ENCODE peak calls at places on chromosomes 5 and 9, in nine cellular contexts. One of them, this sample, is unnamed.

GRCh38 chr5:132807163-132807838 is 5.8 kb upstream of the SOWAHA start:
- DNase-seq in activated naive CD4-positive, alpha-beta T cell: no peak
- DNase-seq in lung microvascular endothelial cell: no peak
- DNase-seq in GM04504: no peak
- DNase-seq in transverse colon: peak
- DNase-seq in HT-29: peak
- DNase-seq in NCI-H460: no peak
- DNase-seq in mesenchymal stem cell: peak
- DNase-seq in adrenal gland: no peak
- DNase-seq in this sample: peak

GRCh38 chr5:115549154-115549553 is 4.6 kb upstream of the FEM1C start:
- DNase-seq in activated naive CD4-positive, alpha-beta T cell: no peak
- DNase-seq in lung microvascular endothelial cell: peak
- DNase-seq in GM04504: no peak
- DNase-seq in transverse colon: no peak
- DNase-seq in HT-29: no peak
- DNase-seq in NCI-H460: no peak
- DNase-seq in mesenchymal stem cell: no peak
- DNase-seq in adrenal gland: no peak
- DNase-seq in this sample: peak

GRCh38 chr9:78973906-78974305 is 597.9 kb upstream of the TLE4 start:
- DNase-seq in activated naive CD4-positive, alpha-beta T cell: no peak
- DNase-seq in lung microvascular endothelial cell: no peak
- DNase-seq in GM04504: no peak
- DNase-seq in transverse colon: no peak
- DNase-seq in HT-29: no peak
- DNase-seq in NCI-H460: peak
- DNase-seq in mesenchymal stem cell: peak
- DNase-seq in adrenal gland: no peak
- DNase-seq in this sample: no peak

GRCh38 chr9:78031271-78031825 is at the start of gene GNAQ:
- DNase-seq in activated naive CD4-positive, alpha-beta T cell: no peak
- DNase-seq in lung microvascular endothelial cell: peak
- DNase-seq in GM04504: no peak
- DNase-seq in transverse colon: peak
- DNase-seq in HT-29: no peak
- DNase-seq in NCI-H460: no peak
- DNase-seq in mesenchymal stem cell: no peak
- DNase-seq in adrenal gland: no peak
- DNase-seq in this sample: peak

GRCh38 chr5:96284727-96285389 is 148.2 kb downstream of the PCSK1 start:
- DNase-seq in activated naive CD4-positive, alpha-beta T cell: no peak
- DNase-seq in lung microvascular endothelial cell: no peak
- DNase-seq in GM04504: no peak
- DNase-seq in transverse colon: no peak
- DNase-seq in HT-29: no peak
- DNase-seq in NCI-H460: no peak
- DNase-seq in mesenchymal stem cell: no peak
- DNase-seq in adrenal gland: no peak
- DNase-seq in this sample: no peak

GRCh38 chr5:96629774-96630173 is 32.4 kb upstream of the CAST start:
- DNase-seq in activated naive CD4-positive, alpha-beta T cell: no peak
- DNase-seq in lung microvascular endothelial cell: peak
- DNase-seq in GM04504: peak
- DNase-seq in transverse colon: no peak
- DNase-seq in HT-29: peak
- DNase-seq in NCI-H460: peak
- DNase-seq in mesenchymal stem cell: peak
- DNase-seq in adrenal gland: peak
- DNase-seq in this sample: peak

GRCh38 chr9:100070642-100071041 is 28.2 kb downstream of the ERP44 start:
- DNase-seq in activated naive CD4-positive, alpha-beta T cell: no peak
- DNase-seq in lung microvascular endothelial cell: no peak
- DNase-seq in GM04504: no peak
- DNase-seq in transverse colon: no peak
- DNase-seq in HT-29: no peak
- DNase-seq in NCI-H460: no peak
- DNase-seq in mesenchymal stem cell: no peak
- DNase-seq in adrenal gland: no peak
- DNase-seq in this sample: no peak

GRCh38 chr5:91535508-91535907 is 152.4 kb upstream of the ARRDC3 start:
- DNase-seq in activated naive CD4-positive, alpha-beta T cell: no peak
- DNase-seq in lung microvascular endothelial cell: no peak
- DNase-seq in GM04504: no peak
- DNase-seq in transverse colon: no peak
- DNase-seq in HT-29: no peak
- DNase-seq in NCI-H460: no peak
- DNase-seq in mesenchymal stem cell: no peak
- DNase-seq in adrenal gland: no peak
- DNase-seq in this sample: no peak

GRCh38 chr9:130824616-130825015 is 10.4 kb upstream of the ABL1 start:
- DNase-seq in activated naive CD4-positive, alpha-beta T cell: no peak
- DNase-seq in lung microvascular endothelial cell: no peak
- DNase-seq in GM04504: no peak
- DNase-seq in transverse colon: no peak
- DNase-seq in HT-29: no peak
- DNase-seq in NCI-H460: no peak
- DNase-seq in mesenchymal stem cell: no peak
- DNase-seq in adrenal gland: no peak
- DNase-seq in this sample: no peak

GRCh38 chr5:175517824-175518450 is 39.6 kb downstream of the SFXN1 start:
- DNase-seq in activated naive CD4-positive, alpha-beta T cell: peak
- DNase-seq in lung microvascular endothelial cell: no peak
- DNase-seq in GM04504: no peak
- DNase-seq in transverse colon: no peak
- DNase-seq in HT-29: no peak
- DNase-seq in NCI-H460: no peak
- DNase-seq in mesenchymal stem cell: peak
- DNase-seq in adrenal gland: peak
- DNase-seq in this sample: no peak

GRCh38 chr9:126984969-126985368 is 70.4 kb downstream of the RALGPS1 start:
- DNase-seq in activated naive CD4-positive, alpha-beta T cell: no peak
- DNase-seq in lung microvascular endothelial cell: no peak
- DNase-seq in GM04504: no peak
- DNase-seq in transverse colon: peak
- DNase-seq in HT-29: peak
- DNase-seq in NCI-H460: no peak
- DNase-seq in mesenchymal stem cell: peak
- DNase-seq in adrenal gland: peak
- DNase-seq in this sample: no peak

GRCh38 chr9:136339958-136340310 is 12.6 kb downstream of the GPSM1 start:
- DNase-seq in activated naive CD4-positive, alpha-beta T cell: no peak
- DNase-seq in lung microvascular endothelial cell: no peak
- DNase-seq in GM04504: no peak
- DNase-seq in transverse colon: no peak
- DNase-seq in HT-29: no peak
- DNase-seq in NCI-H460: no peak
- DNase-seq in mesenchymal stem cell: no peak
- DNase-seq in adrenal gland: no peak
- DNase-seq in this sample: no peak

GRCh38 chr9:134968823-134969090 is 51.0 kb upstream of the FCN1 start:
- DNase-seq in activated naive CD4-positive, alpha-beta T cell: no peak
- DNase-seq in lung microvascular endothelial cell: no peak
- DNase-seq in GM04504: no peak
- DNase-seq in transverse colon: no peak
- DNase-seq in HT-29: no peak
- DNase-seq in NCI-H460: no peak
- DNase-seq in mesenchymal stem cell: no peak
- DNase-seq in adrenal gland: no peak
- DNase-seq in this sample: no peak

GRCh38 chr9:19229725-19230355 is 653 bp upstream of the DENND4C start:
- DNase-seq in activated naive CD4-positive, alpha-beta T cell: peak
- DNase-seq in lung microvascular endothelial cell: no peak
- DNase-seq in GM04504: no peak
- DNase-seq in transverse colon: peak
- DNase-seq in HT-29: peak
- DNase-seq in NCI-H460: peak
- DNase-seq in mesenchymal stem cell: peak
- DNase-seq in adrenal gland: peak
- DNase-seq in this sample: peak

GRCh38 chr9:121369595-121370265 is at the start of gene STOM:
- DNase-seq in activated naive CD4-positive, alpha-beta T cell: no peak
- DNase-seq in lung microvascular endothelial cell: peak
- DNase-seq in GM04504: peak
- DNase-seq in transverse colon: peak
- DNase-seq in HT-29: no peak
- DNase-seq in NCI-H460: peak
- DNase-seq in mesenchymal stem cell: peak
- DNase-seq in adrenal gland: peak
- DNase-seq in this sample: no peak

GRCh38 chr9:131614340-131614739 is 69.0 kb downstream of the PRRT1B start:
- DNase-seq in activated naive CD4-positive, alpha-beta T cell: no peak
- DNase-seq in lung microvascular endothelial cell: no peak
- DNase-seq in GM04504: no peak
- DNase-seq in transverse colon: no peak
- DNase-seq in HT-29: no peak
- DNase-seq in NCI-H460: no peak
- DNase-seq in mesenchymal stem cell: no peak
- DNase-seq in adrenal gland: no peak
- DNase-seq in this sample: no peak

GRCh38 chr5:177349762-177350161 is 1.7 kb downstream of the LMAN2 start:
- DNase-seq in activated naive CD4-positive, alpha-beta T cell: no peak
- DNase-seq in lung microvascular endothelial cell: no peak
- DNase-seq in GM04504: no peak
- DNase-seq in transverse colon: no peak
- DNase-seq in HT-29: no peak
- DNase-seq in NCI-H460: no peak
- DNase-seq in mesenchymal stem cell: no peak
- DNase-seq in adrenal gland: no peak
- DNase-seq in this sample: no peak

GRCh38 chr5:127561254-127561653 is 43.8 kb downstream of the PRRC1 start:
- DNase-seq in activated naive CD4-positive, alpha-beta T cell: no peak
- DNase-seq in lung microvascular endothelial cell: no peak
- DNase-seq in GM04504: peak
- DNase-seq in transverse colon: no peak
- DNase-seq in HT-29: no peak
- DNase-seq in NCI-H460: no peak
- DNase-seq in mesenchymal stem cell: peak
- DNase-seq in adrenal gland: no peak
- DNase-seq in this sample: no peak

GRCh38 chr9:93180938-93181337 is 3.0 kb upstream of the WNK2 start:
- DNase-seq in activated naive CD4-positive, alpha-beta T cell: no peak
- DNase-seq in lung microvascular endothelial cell: no peak
- DNase-seq in GM04504: no peak
- DNase-seq in transverse colon: no peak
- DNase-seq in HT-29: no peak
- DNase-seq in NCI-H460: no peak
- DNase-seq in mesenchymal stem cell: no peak
- DNase-seq in adrenal gland: no peak
- DNase-seq in this sample: no peak

GRCh38 chr5:73607228-73607627 is 18.8 kb upstream of the ARHGEF28 start:
- DNase-seq in activated naive CD4-positive, alpha-beta T cell: no peak
- DNase-seq in lung microvascular endothelial cell: no peak
- DNase-seq in GM04504: no peak
- DNase-seq in transverse colon: no peak
- DNase-seq in HT-29: no peak
- DNase-seq in NCI-H460: no peak
- DNase-seq in mesenchymal stem cell: no peak
- DNase-seq in adrenal gland: no peak
- DNase-seq in this sample: no peak

GRCh38 chr5:3197699-3198098 is 397.9 kb upstream of the IRX1 start:
- DNase-seq in activated naive CD4-positive, alpha-beta T cell: no peak
- DNase-seq in lung microvascular endothelial cell: no peak
- DNase-seq in GM04504: no peak
- DNase-seq in transverse colon: no peak
- DNase-seq in HT-29: no peak
- DNase-seq in NCI-H460: no peak
- DNase-seq in mesenchymal stem cell: no peak
- DNase-seq in adrenal gland: no peak
- DNase-seq in this sample: peak

GRCh38 chr5:130715541-130715940 is 449.5 kb downstream of the HINT1 start:
- DNase-seq in activated naive CD4-positive, alpha-beta T cell: no peak
- DNase-seq in lung microvascular endothelial cell: no peak
- DNase-seq in GM04504: no peak
- DNase-seq in transverse colon: no peak
- DNase-seq in HT-29: no peak
- DNase-seq in NCI-H460: no peak
- DNase-seq in mesenchymal stem cell: peak
- DNase-seq in adrenal gland: no peak
- DNase-seq in this sample: no peak

GRCh38 chr9:89593776-89594427 is 10.9 kb upstream of the GADD45G start:
- DNase-seq in activated naive CD4-positive, alpha-beta T cell: no peak
- DNase-seq in lung microvascular endothelial cell: peak
- DNase-seq in GM04504: no peak
- DNase-seq in transverse colon: peak
- DNase-seq in HT-29: peak
- DNase-seq in NCI-H460: peak
- DNase-seq in mesenchymal stem cell: peak
- DNase-seq in adrenal gland: peak
- DNase-seq in this sample: peak

GRCh38 chr5:116778015-116778414 is 203.4 kb upstream of the SEMA6A start:
- DNase-seq in activated naive CD4-positive, alpha-beta T cell: no peak
- DNase-seq in lung microvascular endothelial cell: peak
- DNase-seq in GM04504: no peak
- DNase-seq in transverse colon: no peak
- DNase-seq in HT-29: no peak
- DNase-seq in NCI-H460: no peak
- DNase-seq in mesenchymal stem cell: no peak
- DNase-seq in adrenal gland: peak
- DNase-seq in this sample: peak

GRCh38 chr5:39639618-39640078 is 214.9 kb upstream of the DAB2 start:
- DNase-seq in activated naive CD4-positive, alpha-beta T cell: no peak
- DNase-seq in lung microvascular endothelial cell: no peak
- DNase-seq in GM04504: no peak
- DNase-seq in transverse colon: no peak
- DNase-seq in HT-29: peak
- DNase-seq in NCI-H460: no peak
- DNase-seq in mesenchymal stem cell: peak
- DNase-seq in adrenal gland: no peak
- DNase-seq in this sample: no peak